ENCODE peak calls at places on chromosomes 4 and X, in ten cellular contexts. One of them, this sample, is unnamed.

GRCh38 chrX:35499071-35499862 is 298.9 kb upstream of the MAGEB16 start:
- DNase-seq in IMR-90: no peak
- DNase-seq in sigmoid colon: no peak
- DNase-seq in vagina: no peak
- DNase-seq in stomach: no peak
- DNase-seq in thyroid gland: no peak
- DNase-seq in esophagus squamous epithelium: no peak
- DNase-seq in HCT116: no peak
- DNase-seq in suprapubic skin: no peak
- DNase-seq in heart left ventricle: no peak
- DNase-seq in this sample: no peak

GRCh38 chr4:22512306-22512705 is 3.6 kb downstream of the ADGRA3 start:
- DNase-seq in suprapubic skin: no peak
- DNase-seq in sigmoid colon: no peak
- DNase-seq in HCT116: no peak
- DNase-seq in vagina: no peak
- DNase-seq in IMR-90: peak; percentile 52
- DNase-seq in thyroid gland: no peak
- DNase-seq in heart left ventricle: no peak
- DNase-seq in stomach: no peak
- DNase-seq in esophagus squamous epithelium: no peak
- DNase-seq in this sample: no peak

GRCh38 chr4:128572778-128573241 is 236.7 kb upstream of the JADE1 start:
- DNase-seq in esophagus squamous epithelium: no peak
- DNase-seq in sigmoid colon: no peak
- DNase-seq in heart left ventricle: no peak
- DNase-seq in thyroid gland: no peak
- DNase-seq in vagina: no peak
- DNase-seq in HCT116: no peak
- DNase-seq in stomach: no peak
- DNase-seq in suprapubic skin: no peak
- DNase-seq in IMR-90: no peak
- DNase-seq in this sample: no peak

GRCh38 chr4:155722816-155723499 is 35.9 kb upstream of the GUCY1B1 start:
- DNase-seq in vagina: no peak
- DNase-seq in esophagus squamous epithelium: no peak
- DNase-seq in stomach: no peak
- DNase-seq in HCT116: no peak
- DNase-seq in sigmoid colon: no peak
- DNase-seq in heart left ventricle: no peak
- DNase-seq in thyroid gland: no peak
- DNase-seq in suprapubic skin: no peak
- DNase-seq in IMR-90: peak; percentile 77
- DNase-seq in this sample: no peak

GRCh38 chrX:129472116-129472515 is 51.2 kb downstream of the SMARCA1 start:
- DNase-seq in sigmoid colon: no peak
- DNase-seq in heart left ventricle: no peak
- DNase-seq in vagina: no peak
- DNase-seq in thyroid gland: no peak
- DNase-seq in stomach: no peak
- DNase-seq in esophagus squamous epithelium: no peak
- DNase-seq in suprapubic skin: no peak
- DNase-seq in IMR-90: peak; percentile 25
- DNase-seq in HCT116: no peak
- DNase-seq in this sample: peak; percentile 17

GRCh38 chrX:23822397-23822796 is 39.4 kb downstream of the SAT1 start:
- DNase-seq in esophagus squamous epithelium: no peak
- DNase-seq in heart left ventricle: no peak
- DNase-seq in vagina: no peak
- DNase-seq in sigmoid colon: no peak
- DNase-seq in HCT116: no peak
- DNase-seq in thyroid gland: no peak
- DNase-seq in IMR-90: peak; percentile 57
- DNase-seq in suprapubic skin: no peak
- DNase-seq in stomach: no peak
- DNase-seq in this sample: peak; percentile 35

GRCh38 chr4:168994961-168995360 is 15.1 kb downstream of the CBR4 start:
- DNase-seq in esophagus squamous epithelium: no peak
- DNase-seq in HCT116: no peak
- DNase-seq in vagina: no peak
- DNase-seq in thyroid gland: peak; percentile 25
- DNase-seq in IMR-90: no peak
- DNase-seq in heart left ventricle: no peak
- DNase-seq in sigmoid colon: no peak
- DNase-seq in stomach: no peak
- DNase-seq in suprapubic skin: no peak
- DNase-seq in this sample: no peak

GRCh38 chrX:136687457-136687856 is 39.5 kb downstream of the CD40LG start:
- DNase-seq in heart left ventricle: no peak
- DNase-seq in vagina: no peak
- DNase-seq in thyroid gland: no peak
- DNase-seq in IMR-90: no peak
- DNase-seq in HCT116: no peak
- DNase-seq in sigmoid colon: no peak
- DNase-seq in stomach: no peak
- DNase-seq in esophagus squamous epithelium: no peak
- DNase-seq in suprapubic skin: no peak
- DNase-seq in this sample: no peak

GRCh38 chr4:3111461-3111860 is 37.0 kb downstream of the HTT start:
- DNase-seq in stomach: no peak
- DNase-seq in sigmoid colon: no peak
- DNase-seq in heart left ventricle: no peak
- DNase-seq in IMR-90: peak; percentile 82
- DNase-seq in HCT116: no peak
- DNase-seq in vagina: no peak
- DNase-seq in thyroid gland: no peak
- DNase-seq in esophagus squamous epithelium: no peak
- DNase-seq in suprapubic skin: no peak
- DNase-seq in this sample: no peak

GRCh38 chr4:166501941-166502382 is 628.9 kb downstream of the TLL1 start:
- DNase-seq in suprapubic skin: no peak
- DNase-seq in HCT116: peak; percentile 39
- DNase-seq in esophagus squamous epithelium: no peak
- DNase-seq in stomach: no peak
- DNase-seq in thyroid gland: no peak
- DNase-seq in heart left ventricle: no peak
- DNase-seq in sigmoid colon: no peak
- DNase-seq in vagina: no peak
- DNase-seq in IMR-90: no peak
- DNase-seq in this sample: no peak

GRCh38 chrX:69718102-69718501 is 102.2 kb downstream of the EDA start:
- DNase-seq in HCT116: no peak
- DNase-seq in IMR-90: no peak
- DNase-seq in vagina: no peak
- DNase-seq in thyroid gland: no peak
- DNase-seq in esophagus squamous epithelium: no peak
- DNase-seq in sigmoid colon: no peak
- DNase-seq in suprapubic skin: no peak
- DNase-seq in heart left ventricle: no peak
- DNase-seq in stomach: no peak
- DNase-seq in this sample: no peak
- H3K9me3 ChIP-seq in HCT116: no peaks in the 10 kb centered on the region
- H3K9me3 ChIP-seq in IMR-90: peaks cover 3% of the 10 kb centered on the region
- H3K9me3 ChIP-seq in vagina: peaks cover 16% of the 10 kb centered on the region
- H3K9me3 ChIP-seq in thyroid gland: no peaks in the 10 kb centered on the region
- H3K9me3 ChIP-seq in esophagus squamous epithelium: no peaks in the 10 kb centered on the region
- H3K9me3 ChIP-seq in sigmoid colon: no peaks in the 10 kb centered on the region
- H3K9me3 ChIP-seq in suprapubic skin: no peaks in the 10 kb centered on the region
- H3K9me3 ChIP-seq in heart left ventricle: peaks cover 35% of the 10 kb centered on the region
- H3K9me3 ChIP-seq in stomach: peaks cover 47% of the 10 kb centered on the region
- H3K9me3 ChIP-seq in this sample: no peaks in the 10 kb centered on the region

GRCh38 chrX:7925867-7926472 is 1.2 kb downstream of the PNPLA4 start:
- DNase-seq in suprapubic skin: no peak
- DNase-seq in stomach: peak; percentile 63
- DNase-seq in vagina: no peak
- DNase-seq in IMR-90: peak; percentile 63
- DNase-seq in heart left ventricle: peak; percentile 50
- DNase-seq in HCT116: peak; percentile 27
- DNase-seq in sigmoid colon: peak; percentile 68
- DNase-seq in esophagus squamous epithelium: no peak
- DNase-seq in thyroid gland: peak; percentile 51
- DNase-seq in this sample: peak; percentile 12

GRCh38 chrX:7921750-7922149 is 5.5 kb downstream of the PNPLA4 start:
- DNase-seq in suprapubic skin: no peak
- DNase-seq in HCT116: no peak
- DNase-seq in esophagus squamous epithelium: no peak
- DNase-seq in vagina: no peak
- DNase-seq in thyroid gland: no peak
- DNase-seq in IMR-90: no peak
- DNase-seq in stomach: no peak
- DNase-seq in heart left ventricle: no peak
- DNase-seq in sigmoid colon: no peak
- DNase-seq in this sample: no peak

GRCh38 chrX:7926914-7927258 is 327 bp downstream of the PNPLA4 start:
- DNase-seq in IMR-90: no peak
- DNase-seq in heart left ventricle: no peak
- DNase-seq in HCT116: no peak
- DNase-seq in stomach: no peak
- DNase-seq in vagina: no peak
- DNase-seq in sigmoid colon: no peak
- DNase-seq in suprapubic skin: no peak
- DNase-seq in esophagus squamous epithelium: no peak
- DNase-seq in thyroid gland: no peak
- DNase-seq in this sample: no peak

GRCh38 chrX:7926501-7926900 is 712 bp downstream of the PNPLA4 start:
- DNase-seq in esophagus squamous epithelium: no peak
- DNase-seq in sigmoid colon: no peak
- DNase-seq in IMR-90: peak; percentile 0
- DNase-seq in heart left ventricle: no peak
- DNase-seq in thyroid gland: no peak
- DNase-seq in HCT116: no peak
- DNase-seq in suprapubic skin: no peak
- DNase-seq in vagina: no peak
- DNase-seq in stomach: no peak
- DNase-seq in this sample: no peak

DNA sequence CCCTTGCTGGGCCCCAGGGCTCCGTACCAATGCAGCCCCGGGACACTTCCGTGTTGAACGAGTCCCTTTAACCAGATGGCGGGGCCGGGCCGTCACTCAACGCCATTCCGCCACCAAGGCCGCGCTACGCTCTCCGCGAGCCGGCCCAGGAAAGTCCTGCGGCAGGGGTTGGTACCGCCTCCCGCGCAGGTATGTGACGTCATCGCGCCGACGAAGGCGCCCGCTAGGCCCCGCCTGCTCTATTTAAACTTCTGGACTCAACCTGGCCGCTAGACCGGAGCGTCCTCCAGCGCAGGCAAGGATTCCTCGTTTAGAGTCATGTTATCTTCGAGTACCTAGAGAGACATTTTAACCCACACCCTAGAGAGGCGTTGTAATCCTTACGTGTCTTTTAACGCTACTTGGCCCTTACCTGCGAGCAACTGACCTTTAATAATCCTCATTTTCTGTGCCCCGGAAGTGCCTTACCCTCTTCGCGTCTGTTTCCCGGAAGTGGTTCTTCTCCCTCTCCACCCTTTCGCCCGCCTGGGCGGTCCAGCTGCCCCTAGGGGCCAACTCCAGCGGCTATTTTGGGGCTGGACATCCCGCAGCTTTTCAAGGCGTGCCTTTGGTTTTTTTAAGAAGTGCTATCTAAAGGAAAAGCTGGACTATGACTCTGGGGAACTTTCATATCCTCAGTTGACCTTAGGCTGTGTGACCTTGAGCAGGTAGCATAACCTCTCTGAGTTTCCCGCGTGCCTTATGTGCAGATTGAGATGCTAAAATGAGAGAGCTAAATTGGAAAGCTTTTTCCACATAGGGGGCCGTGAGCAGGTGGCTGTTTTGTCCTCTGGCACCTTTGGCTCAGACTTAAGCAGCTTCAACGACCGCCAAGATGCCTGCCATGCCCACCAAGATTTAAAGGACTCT is at the start of gene PNPLA4:
- DNase-seq in vagina: no peak
- DNase-seq in stomach: peak; percentile 93
- DNase-seq in IMR-90: peak; percentile 64
- DNase-seq in HCT116: peak; percentile 72
- DNase-seq in heart left ventricle: peak; percentile 86
- DNase-seq in suprapubic skin: peak; percentile 82
- DNase-seq in sigmoid colon: peak; percentile 85
- DNase-seq in esophagus squamous epithelium: peak; percentile 46
- DNase-seq in thyroid gland: peak; percentile 81
- DNase-seq in this sample: peak; percentile 74
- TF ChIP-seq POLR2A in vagina: no peak
- TF ChIP-seq POLR2A in stomach: no peak
- TF ChIP-seq POLR2A in IMR-90: peak; percentile 48
- TF ChIP-seq POLR2A in HCT116: peak; percentile 73
- TF ChIP-seq POLR2A in heart left ventricle: no peak
- TF ChIP-seq POLR2A in suprapubic skin: peak; percentile 39
- TF ChIP-seq POLR2A in sigmoid colon: no peak
- TF ChIP-seq POLR2A in esophagus squamous epithelium: peak; percentile 66
- TF ChIP-seq POLR2A in thyroid gland: no peak
- TF ChIP-seq POLR2A in this sample: peak; percentile 33

DNA sequence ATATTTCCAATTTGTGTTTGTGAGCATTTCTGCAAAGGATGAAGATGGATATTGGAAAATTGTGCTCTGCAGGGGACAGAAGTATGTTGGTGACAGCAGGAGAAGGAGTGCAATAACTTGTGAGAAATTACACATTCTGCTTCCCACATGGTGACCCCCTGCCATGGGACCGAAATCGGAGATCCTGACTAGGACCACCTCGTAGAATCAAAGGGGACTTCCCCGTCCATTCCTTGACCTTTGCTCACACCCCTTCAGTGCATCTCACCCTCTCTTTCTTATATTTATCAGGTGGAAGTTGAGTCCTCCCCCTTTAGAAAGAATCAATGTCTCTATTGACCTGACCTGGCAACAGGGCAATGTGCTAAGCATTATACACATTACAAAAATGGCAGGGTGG is 118.9 kb upstream of the GPC4 start:
- DNase-seq in heart left ventricle: no peak
- DNase-seq in sigmoid colon: no peak
- DNase-seq in HCT116: no peak
- DNase-seq in IMR-90: no peak
- DNase-seq in thyroid gland: no peak
- DNase-seq in vagina: no peak
- DNase-seq in esophagus squamous epithelium: no peak
- DNase-seq in suprapubic skin: no peak
- DNase-seq in stomach: no peak
- DNase-seq in this sample: no peak
- H3K27me3 ChIP-seq in heart left ventricle: no peaks in the 10 kb centered on the region
- H3K27me3 ChIP-seq in sigmoid colon: no peaks in the 10 kb centered on the region
- H3K27me3 ChIP-seq in HCT116: no peaks in the 10 kb centered on the region
- H3K27me3 ChIP-seq in IMR-90: peaks cover 1% of the 10 kb centered on the region
- H3K27me3 ChIP-seq in thyroid gland: no peaks in the 10 kb centered on the region
- H3K27me3 ChIP-seq in vagina: no peaks in the 10 kb centered on the region
- H3K27me3 ChIP-seq in esophagus squamous epithelium: no peaks in the 10 kb centered on the region
- H3K27me3 ChIP-seq in suprapubic skin: no peaks in the 10 kb centered on the region
- H3K27me3 ChIP-seq in stomach: no peaks in the 10 kb centered on the region
- H3K27me3 ChIP-seq in this sample: no peaks in the 10 kb centered on the region

DNA sequence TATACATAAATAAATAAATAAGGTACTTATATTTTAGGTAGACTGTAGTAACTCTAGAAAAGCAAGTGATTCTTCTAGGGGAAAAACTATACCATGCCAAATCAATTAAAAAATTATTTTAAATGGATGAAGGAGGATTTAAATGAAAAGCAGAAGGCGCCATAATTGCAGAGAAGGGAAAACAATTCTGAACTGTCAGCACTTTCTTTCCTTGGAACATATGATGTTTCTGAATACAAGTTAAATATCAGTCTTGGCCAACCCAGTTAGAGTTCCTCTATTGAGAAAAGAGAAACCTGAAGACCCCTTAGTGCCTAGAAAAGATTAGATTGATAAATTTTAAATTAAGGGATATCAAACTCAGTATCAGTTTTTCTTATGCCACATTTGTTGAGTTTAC is 75.8 kb downstream of the ADAM29 start:
- DNase-seq in thyroid gland: no peak
- DNase-seq in vagina: no peak
- DNase-seq in suprapubic skin: no peak
- DNase-seq in esophagus squamous epithelium: no peak
- DNase-seq in sigmoid colon: no peak
- DNase-seq in stomach: no peak
- DNase-seq in heart left ventricle: no peak
- DNase-seq in HCT116: no peak
- DNase-seq in IMR-90: no peak
- DNase-seq in this sample: no peak
- H3K9me3 ChIP-seq in thyroid gland: no peaks in the 10 kb centered on the region
- H3K9me3 ChIP-seq in vagina: no peaks in the 10 kb centered on the region
- H3K9me3 ChIP-seq in suprapubic skin: no peaks in the 10 kb centered on the region
- H3K9me3 ChIP-seq in esophagus squamous epithelium: no peaks in the 10 kb centered on the region
- H3K9me3 ChIP-seq in sigmoid colon: no peaks in the 10 kb centered on the region
- H3K9me3 ChIP-seq in stomach: no peaks in the 10 kb centered on the region
- H3K9me3 ChIP-seq in heart left ventricle: peaks cover 11% of the 10 kb centered on the region
- H3K9me3 ChIP-seq in HCT116: no peaks in the 10 kb centered on the region
- H3K9me3 ChIP-seq in IMR-90: peaks cover 7% of the 10 kb centered on the region
- H3K9me3 ChIP-seq in this sample: no peaks in the 10 kb centered on the region